ENCODE peak calls at places on chromosomes 7 and 10, in seven cellular contexts. U, T, I, L, B, O and A are unnamed samples.

GRCh38 chr7:10939237-10939910 is 34.3 kb upstream of the PHF14 start:
- DNase-seq in L (no peak), O (no peak), T (no peak), U (no peak), B (no peak), I (no peak), A (no peak)

GRCh38 chr7:388461-388960 is 98.5 kb downstream of the FOXL3 start:
- DNase-seq in O (no peak), L (peak), T (no peak), I (no peak), B (no peak), U (no peak), A (no peak)

GRCh38 chr7:128076831-128077271 is 45.6 kb upstream of the LRRC4 start:
- DNase-seq in B (no peak), U (peak), T (no peak), O (no peak), L (no peak), I (no peak), A (no peak)

GRCh38 chr7:16422100-16422430 is 727 bp upstream of the CRPPA start:
- DNase-seq in B (no peak), O (no peak), U (no peak), I (no peak), L (no peak), T (no peak), A (peak)

GRCh38 chr10:22681783-22682183 is 32.6 kb downstream of the PIP4K2A start:
- DNase-seq in I (no peak), U (no peak), O (peak), T (no peak), B (no peak), L (peak), A (no peak)

GRCh38 chr7:110856704-110857103 is 234.2 kb upstream of the LRRN3 start:
- DNase-seq in O (no peak), T (no peak), B (no peak), L (peak), I (no peak), U (no peak), A (no peak)

GRCh38 chr10:109977382-109977806 is 30.4 kb upstream of the ADD3 start:
- DNase-seq in U (no peak), O (no peak), T (no peak), L (peak), I (no peak), B (no peak), A (no peak)

GRCh38 chr7:1087952-1088920 is at the start of gene GPER1:
- DNase-seq in B (no peak), I (no peak), L (peak), U (peak), O (peak), T (peak), A (no peak)

GRCh38 chr7:78176186-78176585 is 377.6 kb downstream of the PHTF2 start:
- DNase-seq in I (no peak), U (no peak), O (no peak), L (no peak), B (no peak), T (no peak), A (no peak)

GRCh38 chr10:104576611-104577010 is 64.5 kb upstream of the SORCS3 start:
- DNase-seq in O (no peak), U (no peak), L (no peak), B (no peak), I (no peak), T (peak), A (no peak)

GRCh38 chr10:129074939-129075338 is 392.1 kb upstream of the MGMT start:
- DNase-seq in B (no peak), O (no peak), U (no peak), I (no peak), L (no peak), T (no peak), A (no peak)

GRCh38 chr7:22726345-22726848 is 603 bp upstream of the IL6 start:
- DNase-seq in U (peak), O (peak), T (peak), L (peak), I (no peak), B (peak), A (peak)

GRCh38 chr10:5502903-5503835 is 3.8 kb upstream of the CALML5 start:
- DNase-seq in L (no peak), U (no peak), T (no peak), B (no peak), O (no peak), I (no peak), A (peak)

GRCh38 chr7:155524018-155524556 is 22.3 kb downstream of the CNPY1 start:
- DNase-seq in I (no peak), T (no peak), B (no peak), L (no peak), U (no peak), O (no peak), A (peak)

GRCh38 chr7:25148772-25149575 is 23.9 kb upstream of the CYCS start:
- DNase-seq in T (no peak), O (no peak), B (no peak), I (no peak), L (no peak), U (no peak), A (no peak)

DNA sequence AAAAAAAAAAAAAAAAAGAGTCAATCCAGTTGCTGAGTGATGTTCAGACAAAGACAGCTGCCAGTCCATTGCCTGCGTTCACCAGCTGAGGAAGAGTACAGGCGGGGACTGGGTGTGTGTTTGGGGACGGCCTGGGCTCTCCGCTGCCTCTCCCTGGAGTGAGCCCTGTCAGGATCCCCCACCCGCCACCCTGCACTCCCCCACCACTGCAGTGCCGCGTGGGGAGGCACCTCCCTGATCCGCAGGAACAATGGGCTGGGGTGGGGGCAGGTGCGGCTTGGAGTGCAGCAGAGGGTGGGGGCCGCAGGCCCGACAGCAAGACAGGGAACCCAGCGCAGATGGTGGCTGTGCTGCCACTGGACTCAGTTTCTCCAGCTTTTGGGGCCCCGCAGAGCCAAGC is 1.4 kb downstream of the HSPA12A start:
- DNase-seq in B (no peak), L (no peak), T (no peak), I (no peak), U (peak), O (no peak), A (no peak)
- TF ChIP-seq JUND in B (no peak), L (no peak), T (no peak), I (no peak), U (no peak), O (no peak), A (no peak)

DNA sequence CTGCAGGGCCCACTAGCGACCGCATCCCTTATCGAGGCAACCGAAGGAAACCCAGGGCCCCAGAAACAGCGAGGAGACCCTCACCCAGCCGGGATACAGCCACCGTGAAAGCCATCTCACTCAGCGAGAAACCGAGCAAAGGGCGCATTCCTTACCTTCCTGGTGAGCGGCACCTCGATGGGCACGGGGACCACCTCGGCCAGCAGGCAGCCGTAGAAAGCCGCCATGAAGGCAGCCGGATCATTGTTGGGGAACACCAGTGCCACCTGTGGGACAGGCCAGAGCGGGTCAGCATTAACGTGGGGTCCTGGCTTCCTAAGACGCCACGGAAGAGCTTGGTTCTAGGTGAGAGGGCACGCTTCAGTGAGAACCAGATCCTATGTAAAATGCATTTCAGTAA is 263.7 kb downstream of the ZMYND11 start:
- DNase-seq in I (no peak), O (no peak), L (no peak), B (no peak), U (no peak), T (no peak), A (no peak)
- TF ChIP-seq JUND in I (no peak), O (no peak), L (no peak), B (no peak), U (no peak), T (no peak), A (no peak)

GRCh38 chr7:50199824-50200223 is 104.7 kb upstream of the IKZF1 start:
- DNase-seq in I (no peak), B (no peak), L (no peak), O (no peak), T (no peak), U (no peak), A (no peak)

GRCh38 chr7:50203521-50203920 is 101.0 kb upstream of the IKZF1 start:
- DNase-seq in O (no peak), T (no peak), I (no peak), B (no peak), L (no peak), U (no peak), A (no peak)

GRCh38 chr7:50196719-50197118 is 103.7 kb upstream of the ZPBP start:
- DNase-seq in U (no peak), O (no peak), T (no peak), L (peak), B (no peak), I (no peak), A (no peak)

GRCh38 chr7:50202052-50202555 is 102.4 kb upstream of the IKZF1 start:
- DNase-seq in B (no peak), T (no peak), O (no peak), I (no peak), U (no peak), L (peak), A (no peak)

DNA sequence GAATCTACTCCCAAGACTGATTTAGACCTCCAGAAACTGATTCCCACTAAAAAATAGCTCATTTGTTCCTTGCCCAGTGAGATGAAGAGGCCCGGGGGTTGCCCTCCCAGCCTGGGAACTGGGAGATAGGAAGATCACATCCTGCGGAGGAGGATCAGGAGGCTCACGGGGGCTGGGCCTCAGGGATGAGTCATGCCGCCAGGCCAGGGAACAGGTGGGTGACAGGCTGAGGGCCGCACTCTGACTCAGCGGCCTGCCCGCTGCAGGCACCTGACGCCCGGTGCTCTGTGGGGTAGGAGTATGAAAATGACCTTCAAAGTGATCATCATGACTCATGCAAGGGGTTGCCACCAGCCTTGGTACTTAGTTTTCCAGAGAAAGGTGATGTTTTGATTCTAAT is 104.5 kb upstream of the ZPBP start:
- DNase-seq in O (peak), T (peak), U (no peak), I (peak), B (peak), L (peak), A (no peak)
- TF ChIP-seq JUND in O (peak), T (peak), U (no peak), I (no peak), B (peak), L (peak), A (no peak)

DNA sequence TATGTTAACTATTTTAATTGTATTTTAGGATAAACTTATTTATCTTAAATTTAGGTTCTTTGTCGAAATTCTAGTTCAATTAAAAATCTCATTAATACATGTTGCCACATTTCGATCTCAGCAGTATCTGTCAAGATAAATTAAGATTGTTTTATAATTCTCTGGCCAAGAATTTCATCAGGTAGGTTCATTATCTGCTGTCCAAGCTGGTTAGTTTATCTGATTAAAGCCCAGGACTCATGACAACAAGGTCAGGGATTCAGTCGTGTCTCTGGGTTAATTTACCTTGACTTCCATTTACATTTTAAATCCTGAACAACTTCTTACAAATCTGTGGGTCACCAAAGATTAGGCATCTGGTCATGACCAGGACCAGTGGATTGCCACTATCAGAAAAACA is 7.6 kb downstream of the STEAP4 start:
- DNase-seq in I (no peak), B (no peak), L (no peak), U (no peak), O (no peak), T (no peak), A (no peak)
- TF ChIP-seq JUND in I (no peak), B (no peak), L (no peak), U (no peak), O (no peak), T (no peak), A (no peak)